ENCODE peak calls at places on chromosomes 3 and 15, in seven cellular contexts. One of them, this sample, is unnamed.

GRCh38 chr3:66856555-66856954 is 141.6 kb upstream of the KBTBD8 start:
- DNase-seq in left cardiac atrium: no peak
- DNase-seq in KBM-7: peak
- DNase-seq in activated T-helper 1 cell treated with anti-CD3 and anti-CD28 coated beads, Interleukin-12 subunit alpha, Interleukin-12 subunit beta, Interleukin-2, Interleukin-4 antibody, amounts not matched to agents 30 ng/mL and 10 ng/mL and 1 ng/mL, durations not matched to agents 14 hours and 24 hours and 36 hours: no peak
- DNase-seq in activated T-helper 2 cell treated with anti-CD3 and anti-CD28 coated beads, Interferon-gamma antibody, Interleukin-2, Interleukin-4, amounts not matched to agents 10 μg/mL and 5 μg/mL and 100 μg/mL, durations not matched to agents 14 hours and 24 hours and 36 hours: no peak
- DNase-seq in HCEC 1CT: no peak
- DNase-seq in T-cell: no peak
- DNase-seq in this sample: no peak

GRCh38 chr15:67331676-67332075 is 77.1 kb downstream of the IQCH start:
- DNase-seq in HCEC 1CT: peak
- DNase-seq in activated T-helper 1 cell treated with anti-CD3 and anti-CD28 coated beads, Interleukin-12 subunit alpha, Interleukin-12 subunit beta, Interleukin-2, Interleukin-4 antibody, amounts not matched to agents 30 ng/mL and 10 ng/mL and 1 ng/mL, durations not matched to agents 14 hours and 24 hours and 36 hours: no peak
- DNase-seq in left cardiac atrium: peak
- DNase-seq in KBM-7: no peak
- DNase-seq in activated T-helper 2 cell treated with anti-CD3 and anti-CD28 coated beads, Interferon-gamma antibody, Interleukin-2, Interleukin-4, amounts not matched to agents 10 μg/mL and 5 μg/mL and 100 μg/mL, durations not matched to agents 14 hours and 24 hours and 36 hours: no peak
- DNase-seq in T-cell: no peak
- DNase-seq in this sample: no peak

GRCh38 chr3:60720696-60721228 is 530.5 kb downstream of the FHIT start:
- DNase-seq in T-cell: no peak
- DNase-seq in activated T-helper 2 cell treated with anti-CD3 and anti-CD28 coated beads, Interferon-gamma antibody, Interleukin-2, Interleukin-4, amounts not matched to agents 10 μg/mL and 5 μg/mL and 100 μg/mL, durations not matched to agents 14 hours and 24 hours and 36 hours: no peak
- DNase-seq in activated T-helper 1 cell treated with anti-CD3 and anti-CD28 coated beads, Interleukin-12 subunit alpha, Interleukin-12 subunit beta, Interleukin-2, Interleukin-4 antibody, amounts not matched to agents 30 ng/mL and 10 ng/mL and 1 ng/mL, durations not matched to agents 14 hours and 24 hours and 36 hours: no peak
- DNase-seq in HCEC 1CT: peak
- DNase-seq in left cardiac atrium: no peak
- DNase-seq in KBM-7: no peak
- DNase-seq in this sample: no peak

GRCh38 chr15:100083572-100083971 is 258.2 kb downstream of the ADAMTS17 start:
- DNase-seq in KBM-7: no peak
- DNase-seq in activated T-helper 2 cell treated with anti-CD3 and anti-CD28 coated beads, Interferon-gamma antibody, Interleukin-2, Interleukin-4, amounts not matched to agents 10 μg/mL and 5 μg/mL and 100 μg/mL, durations not matched to agents 14 hours and 24 hours and 36 hours: no peak
- DNase-seq in T-cell: no peak
- DNase-seq in activated T-helper 1 cell treated with anti-CD3 and anti-CD28 coated beads, Interleukin-12 subunit alpha, Interleukin-12 subunit beta, Interleukin-2, Interleukin-4 antibody, amounts not matched to agents 30 ng/mL and 10 ng/mL and 1 ng/mL, durations not matched to agents 14 hours and 24 hours and 36 hours: no peak
- DNase-seq in left cardiac atrium: no peak
- DNase-seq in HCEC 1CT: no peak
- DNase-seq in this sample: no peak

GRCh38 chr3:35946121-35946856 is 307.0 kb downstream of the ARPP21 start:
- DNase-seq in T-cell: no peak
- DNase-seq in activated T-helper 1 cell treated with anti-CD3 and anti-CD28 coated beads, Interleukin-12 subunit alpha, Interleukin-12 subunit beta, Interleukin-2, Interleukin-4 antibody, amounts not matched to agents 30 ng/mL and 10 ng/mL and 1 ng/mL, durations not matched to agents 14 hours and 24 hours and 36 hours: no peak
- DNase-seq in left cardiac atrium: no peak
- DNase-seq in KBM-7: peak
- DNase-seq in activated T-helper 2 cell treated with anti-CD3 and anti-CD28 coated beads, Interferon-gamma antibody, Interleukin-2, Interleukin-4, amounts not matched to agents 10 μg/mL and 5 μg/mL and 100 μg/mL, durations not matched to agents 14 hours and 24 hours and 36 hours: no peak
- DNase-seq in HCEC 1CT: peak
- DNase-seq in this sample: no peak

GRCh38 chr3:134430174-134430573 is 55.6 kb downstream of the ANAPC13 start:
- DNase-seq in HCEC 1CT: no peak
- DNase-seq in KBM-7: no peak
- DNase-seq in T-cell: no peak
- DNase-seq in left cardiac atrium: no peak
- DNase-seq in activated T-helper 1 cell treated with anti-CD3 and anti-CD28 coated beads, Interleukin-12 subunit alpha, Interleukin-12 subunit beta, Interleukin-2, Interleukin-4 antibody, amounts not matched to agents 30 ng/mL and 10 ng/mL and 1 ng/mL, durations not matched to agents 14 hours and 24 hours and 36 hours: no peak
- DNase-seq in activated T-helper 2 cell treated with anti-CD3 and anti-CD28 coated beads, Interferon-gamma antibody, Interleukin-2, Interleukin-4, amounts not matched to agents 10 μg/mL and 5 μg/mL and 100 μg/mL, durations not matched to agents 14 hours and 24 hours and 36 hours: no peak
- DNase-seq in this sample: no peak

GRCh38 chr3:185646382-185647133 is 60.5 kb downstream of the SENP2 start:
- DNase-seq in activated T-helper 1 cell treated with anti-CD3 and anti-CD28 coated beads, Interleukin-12 subunit alpha, Interleukin-12 subunit beta, Interleukin-2, Interleukin-4 antibody, amounts not matched to agents 30 ng/mL and 10 ng/mL and 1 ng/mL, durations not matched to agents 14 hours and 24 hours and 36 hours: no peak
- DNase-seq in KBM-7: peak
- DNase-seq in HCEC 1CT: no peak
- DNase-seq in T-cell: no peak
- DNase-seq in activated T-helper 2 cell treated with anti-CD3 and anti-CD28 coated beads, Interferon-gamma antibody, Interleukin-2, Interleukin-4, amounts not matched to agents 10 μg/mL and 5 μg/mL and 100 μg/mL, durations not matched to agents 14 hours and 24 hours and 36 hours: no peak
- DNase-seq in left cardiac atrium: no peak
- DNase-seq in this sample: peak

GRCh38 chr3:45870099-45870498 is 16.2 kb upstream of the CCR9 start:
- DNase-seq in activated T-helper 2 cell treated with anti-CD3 and anti-CD28 coated beads, Interferon-gamma antibody, Interleukin-2, Interleukin-4, amounts not matched to agents 10 μg/mL and 5 μg/mL and 100 μg/mL, durations not matched to agents 14 hours and 24 hours and 36 hours: peak
- DNase-seq in HCEC 1CT: no peak
- DNase-seq in T-cell: peak
- DNase-seq in left cardiac atrium: no peak
- DNase-seq in activated T-helper 1 cell treated with anti-CD3 and anti-CD28 coated beads, Interleukin-12 subunit alpha, Interleukin-12 subunit beta, Interleukin-2, Interleukin-4 antibody, amounts not matched to agents 30 ng/mL and 10 ng/mL and 1 ng/mL, durations not matched to agents 14 hours and 24 hours and 36 hours: peak
- DNase-seq in KBM-7: no peak
- DNase-seq in this sample: no peak

GRCh38 chr15:69272139-69272538 is 26.6 kb upstream of the PAQR5 start:
- DNase-seq in activated T-helper 1 cell treated with anti-CD3 and anti-CD28 coated beads, Interleukin-12 subunit alpha, Interleukin-12 subunit beta, Interleukin-2, Interleukin-4 antibody, amounts not matched to agents 30 ng/mL and 10 ng/mL and 1 ng/mL, durations not matched to agents 14 hours and 24 hours and 36 hours: no peak
- DNase-seq in T-cell: no peak
- DNase-seq in activated T-helper 2 cell treated with anti-CD3 and anti-CD28 coated beads, Interferon-gamma antibody, Interleukin-2, Interleukin-4, amounts not matched to agents 10 μg/mL and 5 μg/mL and 100 μg/mL, durations not matched to agents 14 hours and 24 hours and 36 hours: no peak
- DNase-seq in left cardiac atrium: no peak
- DNase-seq in HCEC 1CT: no peak
- DNase-seq in KBM-7: no peak
- DNase-seq in this sample: no peak

GRCh38 chr3:45082139-45082538 is 56.0 kb downstream of the CLEC3B start:
- DNase-seq in T-cell: no peak
- DNase-seq in HCEC 1CT: no peak
- DNase-seq in KBM-7: no peak
- DNase-seq in left cardiac atrium: no peak
- DNase-seq in activated T-helper 1 cell treated with anti-CD3 and anti-CD28 coated beads, Interleukin-12 subunit alpha, Interleukin-12 subunit beta, Interleukin-2, Interleukin-4 antibody, amounts not matched to agents 30 ng/mL and 10 ng/mL and 1 ng/mL, durations not matched to agents 14 hours and 24 hours and 36 hours: no peak
- DNase-seq in activated T-helper 2 cell treated with anti-CD3 and anti-CD28 coated beads, Interferon-gamma antibody, Interleukin-2, Interleukin-4, amounts not matched to agents 10 μg/mL and 5 μg/mL and 100 μg/mL, durations not matched to agents 14 hours and 24 hours and 36 hours: no peak
- DNase-seq in this sample: no peak

GRCh38 chr3:158743280-158743663 is 11.0 kb upstream of the RARRES1 start:
- DNase-seq in KBM-7: no peak
- DNase-seq in left cardiac atrium: no peak
- DNase-seq in activated T-helper 1 cell treated with anti-CD3 and anti-CD28 coated beads, Interleukin-12 subunit alpha, Interleukin-12 subunit beta, Interleukin-2, Interleukin-4 antibody, amounts not matched to agents 30 ng/mL and 10 ng/mL and 1 ng/mL, durations not matched to agents 14 hours and 24 hours and 36 hours: no peak
- DNase-seq in T-cell: no peak
- DNase-seq in HCEC 1CT: no peak
- DNase-seq in activated T-helper 2 cell treated with anti-CD3 and anti-CD28 coated beads, Interferon-gamma antibody, Interleukin-2, Interleukin-4, amounts not matched to agents 10 μg/mL and 5 μg/mL and 100 μg/mL, durations not matched to agents 14 hours and 24 hours and 36 hours: no peak
- DNase-seq in this sample: no peak

GRCh38 chr3:124395584-124396340 is 334.5 kb upstream of the UMPS start:
- DNase-seq in activated T-helper 1 cell treated with anti-CD3 and anti-CD28 coated beads, Interleukin-12 subunit alpha, Interleukin-12 subunit beta, Interleukin-2, Interleukin-4 antibody, amounts not matched to agents 30 ng/mL and 10 ng/mL and 1 ng/mL, durations not matched to agents 14 hours and 24 hours and 36 hours: no peak
- DNase-seq in activated T-helper 2 cell treated with anti-CD3 and anti-CD28 coated beads, Interferon-gamma antibody, Interleukin-2, Interleukin-4, amounts not matched to agents 10 μg/mL and 5 μg/mL and 100 μg/mL, durations not matched to agents 14 hours and 24 hours and 36 hours: no peak
- DNase-seq in left cardiac atrium: peak
- DNase-seq in T-cell: no peak
- DNase-seq in HCEC 1CT: no peak
- DNase-seq in KBM-7: no peak
- DNase-seq in this sample: no peak

GRCh38 chr3:119524931-119525662 is 26.8 kb downstream of the TIMMDC1 start:
- DNase-seq in T-cell: no peak
- DNase-seq in KBM-7: peak
- DNase-seq in left cardiac atrium: no peak
- DNase-seq in activated T-helper 2 cell treated with anti-CD3 and anti-CD28 coated beads, Interferon-gamma antibody, Interleukin-2, Interleukin-4, amounts not matched to agents 10 μg/mL and 5 μg/mL and 100 μg/mL, durations not matched to agents 14 hours and 24 hours and 36 hours: no peak
- DNase-seq in HCEC 1CT: peak
- DNase-seq in activated T-helper 1 cell treated with anti-CD3 and anti-CD28 coated beads, Interleukin-12 subunit alpha, Interleukin-12 subunit beta, Interleukin-2, Interleukin-4 antibody, amounts not matched to agents 30 ng/mL and 10 ng/mL and 1 ng/mL, durations not matched to agents 14 hours and 24 hours and 36 hours: no peak
- DNase-seq in this sample: no peak

GRCh38 chr3:9715764-9716437 is 12.3 kb downstream of the CPNE9 start:
- DNase-seq in KBM-7: peak
- DNase-seq in left cardiac atrium: peak
- DNase-seq in HCEC 1CT: peak
- DNase-seq in activated T-helper 2 cell treated with anti-CD3 and anti-CD28 coated beads, Interferon-gamma antibody, Interleukin-2, Interleukin-4, amounts not matched to agents 10 μg/mL and 5 μg/mL and 100 μg/mL, durations not matched to agents 14 hours and 24 hours and 36 hours: no peak
- DNase-seq in activated T-helper 1 cell treated with anti-CD3 and anti-CD28 coated beads, Interleukin-12 subunit alpha, Interleukin-12 subunit beta, Interleukin-2, Interleukin-4 antibody, amounts not matched to agents 30 ng/mL and 10 ng/mL and 1 ng/mL, durations not matched to agents 14 hours and 24 hours and 36 hours: no peak
- DNase-seq in T-cell: no peak
- DNase-seq in this sample: peak

GRCh38 chr3:138066383-138066782 is 49.0 kb downstream of the DZIP1L start:
- DNase-seq in T-cell: no peak
- DNase-seq in KBM-7: no peak
- DNase-seq in activated T-helper 2 cell treated with anti-CD3 and anti-CD28 coated beads, Interferon-gamma antibody, Interleukin-2, Interleukin-4, amounts not matched to agents 10 μg/mL and 5 μg/mL and 100 μg/mL, durations not matched to agents 14 hours and 24 hours and 36 hours: no peak
- DNase-seq in left cardiac atrium: no peak
- DNase-seq in HCEC 1CT: no peak
- DNase-seq in activated T-helper 1 cell treated with anti-CD3 and anti-CD28 coated beads, Interleukin-12 subunit alpha, Interleukin-12 subunit beta, Interleukin-2, Interleukin-4 antibody, amounts not matched to agents 30 ng/mL and 10 ng/mL and 1 ng/mL, durations not matched to agents 14 hours and 24 hours and 36 hours: peak
- DNase-seq in this sample: no peak

GRCh38 chr3:190701096-190701532 is 161.4 kb downstream of the GMNC start:
- DNase-seq in KBM-7: peak
- DNase-seq in T-cell: no peak
- DNase-seq in left cardiac atrium: no peak
- DNase-seq in HCEC 1CT: peak
- DNase-seq in activated T-helper 1 cell treated with anti-CD3 and anti-CD28 coated beads, Interleukin-12 subunit alpha, Interleukin-12 subunit beta, Interleukin-2, Interleukin-4 antibody, amounts not matched to agents 30 ng/mL and 10 ng/mL and 1 ng/mL, durations not matched to agents 14 hours and 24 hours and 36 hours: no peak
- DNase-seq in activated T-helper 2 cell treated with anti-CD3 and anti-CD28 coated beads, Interferon-gamma antibody, Interleukin-2, Interleukin-4, amounts not matched to agents 10 μg/mL and 5 μg/mL and 100 μg/mL, durations not matched to agents 14 hours and 24 hours and 36 hours: no peak
- DNase-seq in this sample: peak

GRCh38 chr3:192482391-192482790 is 244.9 kb downstream of the FGF12 start:
- DNase-seq in HCEC 1CT: no peak
- DNase-seq in left cardiac atrium: no peak
- DNase-seq in activated T-helper 2 cell treated with anti-CD3 and anti-CD28 coated beads, Interferon-gamma antibody, Interleukin-2, Interleukin-4, amounts not matched to agents 10 μg/mL and 5 μg/mL and 100 μg/mL, durations not matched to agents 14 hours and 24 hours and 36 hours: no peak
- DNase-seq in activated T-helper 1 cell treated with anti-CD3 and anti-CD28 coated beads, Interleukin-12 subunit alpha, Interleukin-12 subunit beta, Interleukin-2, Interleukin-4 antibody, amounts not matched to agents 30 ng/mL and 10 ng/mL and 1 ng/mL, durations not matched to agents 14 hours and 24 hours and 36 hours: no peak
- DNase-seq in T-cell: no peak
- DNase-seq in KBM-7: no peak
- DNase-seq in this sample: no peak

GRCh38 chr3:49719214-49719884 is at the start of gene AMIGO3:
- DNase-seq in left cardiac atrium: peak
- DNase-seq in activated T-helper 1 cell treated with anti-CD3 and anti-CD28 coated beads, Interleukin-12 subunit alpha, Interleukin-12 subunit beta, Interleukin-2, Interleukin-4 antibody, amounts not matched to agents 30 ng/mL and 10 ng/mL and 1 ng/mL, durations not matched to agents 14 hours and 24 hours and 36 hours: peak
- DNase-seq in KBM-7: peak
- DNase-seq in T-cell: peak
- DNase-seq in HCEC 1CT: peak
- DNase-seq in activated T-helper 2 cell treated with anti-CD3 and anti-CD28 coated beads, Interferon-gamma antibody, Interleukin-2, Interleukin-4, amounts not matched to agents 10 μg/mL and 5 μg/mL and 100 μg/mL, durations not matched to agents 14 hours and 24 hours and 36 hours: peak
- DNase-seq in this sample: peak

GRCh38 chr15:77596821-77597803 is 35.6 kb downstream of the LINGO1 start:
- DNase-seq in KBM-7: no peak
- DNase-seq in left cardiac atrium: no peak
- DNase-seq in HCEC 1CT: no peak
- DNase-seq in activated T-helper 2 cell treated with anti-CD3 and anti-CD28 coated beads, Interferon-gamma antibody, Interleukin-2, Interleukin-4, amounts not matched to agents 10 μg/mL and 5 μg/mL and 100 μg/mL, durations not matched to agents 14 hours and 24 hours and 36 hours: no peak
- DNase-seq in activated T-helper 1 cell treated with anti-CD3 and anti-CD28 coated beads, Interleukin-12 subunit alpha, Interleukin-12 subunit beta, Interleukin-2, Interleukin-4 antibody, amounts not matched to agents 30 ng/mL and 10 ng/mL and 1 ng/mL, durations not matched to agents 14 hours and 24 hours and 36 hours: no peak
- DNase-seq in T-cell: no peak
- DNase-seq in this sample: no peak